ENCODE peak calls at places on chromosomes 5 and 9, in five cellular contexts. D is dorsolateral prefrontal cortex, U is lung, X is colonic mucosa, E is kidney. R is an unnamed sample.

GRCh38 chr5:109654455-109654854 is 35.3 kb upstream of the MAN2A1 start:
- DNase-seq in D (no peak), U (no peak), E (no peak), X (no peak), R (no peak)

GRCh38 chr9:2257530-2257929 is 242.4 kb downstream of the SMARCA2 start:
- DNase-seq in X (no peak), D (no peak), U (no peak), E (no peak), R (no peak)

GRCh38 chr5:93583799-93584530 is 943 bp downstream of the NR2F1 start:
- DNase-seq in E (peak; percentile 74), D (no peak), X (no peak), U (no peak), R (peak; percentile 58)

GRCh38 chr5:12691330-12691729 is 787.1 kb upstream of the CTNND2 start:
- DNase-seq in E (no peak), U (no peak), D (no peak), X (no peak), R (no peak)

GRCh38 chr9:77847626-77848025 is 184.0 kb downstream of the GNAQ start:
- DNase-seq in E (no peak), X (no peak), U (no peak), D (no peak), R (no peak)

GRCh38 chr5:44242791-44243190 is 146.4 kb downstream of the FGF10 start:
- DNase-seq in U (no peak), D (no peak), E (no peak), X (no peak), R (no peak)

GRCh38 chr5:36079200-36079761 is 12.6 kb upstream of the UGT3A2 start:
- DNase-seq in U (no peak), X (peak; percentile 28), E (no peak), D (no peak), R (no peak)

GRCh38 chr5:126100767-126101166 is 322.4 kb upstream of the GRAMD2B start:
- DNase-seq in E (no peak), X (no peak), U (no peak), D (no peak), R (no peak)

GRCh38 chr5:140114341-140115185 is 654 bp downstream of the PURA start:
- DNase-seq in U (peak; percentile 72), D (peak; percentile 27), X (peak; percentile 64), E (peak; percentile 90), R (peak; percentile 66)

GRCh38 chr9:81103597-81104471 is 585.5 kb downstream of the TLE1 start:
- DNase-seq in E (no peak), U (no peak), X (no peak), D (no peak), R (no peak)

GRCh38 chr9:132791699-132792240 is 86.3 kb downstream of the AK8 start:
- DNase-seq in U (no peak), E (no peak), D (no peak), X (no peak), R (peak; percentile 28)

GRCh38 chr5:6215891-6216290 is 162.5 kb downstream of the MED10 start:
- DNase-seq in X (no peak), U (no peak), D (no peak), E (no peak), R (no peak)

GRCh38 chr9:35350212-35350611 is 139.7 kb upstream of the RUSC2 start:
- DNase-seq in D (no peak), U (no peak), E (no peak), X (no peak), R (no peak)
- H3K27ac ChIP-seq in D (peak overlapping the region; percentile 48), U (peak overlapping the region; percentile 37), E (no peak overlapping the region), X (no peak overlapping the region), R (no peak overlapping the region)

DNA sequence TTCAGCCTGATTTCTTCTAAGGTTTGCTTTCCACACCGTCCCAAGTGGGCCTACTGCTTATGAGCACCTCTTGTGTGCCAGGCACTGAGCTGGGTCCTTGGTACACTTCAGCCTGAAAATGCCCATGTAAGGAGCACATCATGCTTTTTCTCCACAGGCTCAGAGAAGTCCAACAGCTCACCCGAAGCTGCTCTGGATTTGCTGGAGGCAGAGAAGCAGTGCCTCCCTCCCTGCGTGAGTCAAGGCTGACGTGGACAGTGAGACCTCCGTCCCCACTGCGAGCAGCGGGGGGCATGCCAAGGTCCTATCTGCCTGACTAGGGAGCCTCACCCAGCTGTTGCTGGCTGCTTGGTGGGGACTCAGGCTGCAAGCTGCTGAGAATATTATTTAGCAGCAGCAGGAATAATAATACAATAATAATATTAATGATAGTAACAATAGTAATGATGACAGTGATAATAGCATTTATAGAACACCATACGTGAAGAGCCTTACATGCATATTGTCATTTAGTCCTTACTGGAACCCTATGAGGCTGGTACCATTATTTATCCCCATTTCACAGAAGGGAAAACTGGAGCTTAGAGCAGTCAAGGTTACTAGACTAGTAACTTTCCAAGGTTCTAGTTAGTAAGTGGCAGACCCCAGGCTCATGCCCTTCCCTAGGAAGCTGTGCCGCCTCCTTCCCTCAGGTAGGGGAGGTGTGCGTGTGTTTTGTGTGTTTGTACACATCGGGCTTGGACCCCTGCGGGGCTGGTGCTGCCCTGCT is 194.7 kb downstream of the HSPA4 start:
- DNase-seq in E (no peak), X (no peak), U (no peak), D (no peak), R (no peak)
- H3K27ac ChIP-seq in E (no peak overlapping the region), X (no peak overlapping the region), U (no peak overlapping the region), D (no peak overlapping the region), R (no peak overlapping the region)

DNA sequence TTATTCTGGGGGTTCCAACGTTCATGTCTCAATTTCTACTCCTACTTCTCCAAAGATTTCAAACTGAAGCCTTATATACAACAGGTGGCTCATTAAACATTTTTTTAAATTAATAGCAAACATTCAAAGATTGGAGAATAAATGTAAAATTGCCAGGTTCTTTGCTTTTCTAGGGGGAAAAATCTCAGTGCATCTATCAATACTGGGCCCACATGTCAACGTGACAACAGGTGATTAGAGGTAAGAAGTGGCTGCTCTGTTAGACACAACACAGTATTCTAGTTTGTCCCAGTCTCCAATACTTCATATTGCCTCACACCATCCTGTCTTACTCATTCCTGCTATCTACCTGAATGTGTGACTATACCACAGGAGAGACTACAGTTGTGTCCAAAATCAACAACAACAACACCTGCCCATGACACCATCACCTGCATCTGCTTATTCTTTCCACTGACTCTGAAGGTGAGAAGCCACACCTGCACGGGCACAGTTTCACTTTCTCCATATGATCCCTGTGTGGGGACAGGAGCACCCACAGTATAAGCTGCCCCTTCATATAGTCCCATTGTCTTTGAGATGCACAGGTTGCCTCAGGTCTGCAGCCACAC is 110.2 kb downstream of the LHFPL2 start:
- DNase-seq in X (no peak), U (no peak), D (no peak), E (no peak), R (no peak)
- H3K27ac ChIP-seq in X (no peak overlapping the region), U (peak overlapping the region; percentile 15), D (peak overlapping the region; percentile 69), E (no peak overlapping the region), R (no peak overlapping the region)

GRCh38 chr5:31770157-31770556 is 131.2 kb downstream of the PDZD2 start:
- DNase-seq in D (no peak), E (no peak), U (no peak), X (no peak), R (no peak)

GRCh38 chr5:31771045-31771444 is 132.1 kb downstream of the PDZD2 start:
- DNase-seq in E (no peak), X (no peak), U (no peak), D (no peak), R (no peak)

GRCh38 chr5:31771500-31771899 is 132.6 kb downstream of the PDZD2 start:
- DNase-seq in X (no peak), E (no peak), D (no peak), U (no peak), R (no peak)

GRCh38 chr5:31776976-31777651 is 138.2 kb downstream of the PDZD2 start:
- DNase-seq in U (no peak), D (no peak), X (no peak), E (no peak), R (no peak)

DNA sequence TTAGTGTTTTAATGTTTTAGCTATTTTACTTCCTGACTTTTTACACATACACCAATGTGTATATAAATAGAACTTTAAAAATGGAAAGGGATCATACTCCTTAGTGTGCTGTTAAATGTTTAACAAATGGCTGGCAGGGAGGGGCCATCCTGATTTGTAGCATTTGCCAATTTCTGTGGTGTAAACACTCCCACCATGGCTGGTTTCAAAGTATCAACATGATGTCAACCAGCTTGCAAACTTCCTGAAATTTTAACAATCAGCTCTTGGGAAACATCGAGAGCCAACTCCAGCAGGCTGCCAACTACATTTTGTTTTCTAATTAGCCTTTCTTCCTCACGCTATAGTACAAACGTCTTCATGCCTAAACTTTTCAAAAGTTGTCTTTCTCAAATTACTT is 135.8 kb downstream of the PDZD2 start:
- DNase-seq in D (no peak), E (no peak), X (no peak), U (no peak), R (no peak)
- H3K27ac ChIP-seq in D (no peak overlapping the region), E (no peak overlapping the region), X (no peak overlapping the region), U (no peak overlapping the region), R (peak overlapping the region; percentile 54)

GRCh38 chr9:89375181-89375760 is 57.0 kb downstream of the SECISBP2 start:
- DNase-seq in X (peak; percentile 30), E (no peak), D (no peak), U (no peak), R (no peak)
- H3K27ac ChIP-seq in X (no peak overlapping the region), E (no peak overlapping the region), D (peak overlapping the region; percentile 17), U (no peak overlapping the region), R (no peak overlapping the region)

GRCh38 chr5:169922474-169922873 is 57.8 kb downstream of the INSYN2B start:
- DNase-seq in D (no peak), E (no peak), X (no peak), U (no peak), R (no peak)
- H3K27ac ChIP-seq in D (no peak overlapping the region), E (no peak overlapping the region), X (no peak overlapping the region), U (no peak overlapping the region), R (no peak overlapping the region)

DNA sequence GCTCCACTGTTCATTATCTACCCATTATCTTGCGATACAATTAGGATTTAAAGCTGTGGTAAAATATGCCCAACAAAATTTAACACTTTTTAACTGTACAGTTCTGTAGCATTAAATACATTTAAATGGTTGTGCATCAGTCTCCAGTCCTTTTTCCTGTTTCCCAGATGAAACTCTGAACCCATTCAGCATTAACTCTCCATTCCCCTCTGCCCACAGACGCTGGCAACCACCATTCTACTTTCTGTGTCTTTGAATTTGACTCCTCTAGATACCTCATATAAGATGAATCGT is 2.9 kb upstream of the TRIM7 start:
- DNase-seq in X (no peak), E (no peak), U (no peak), D (no peak), R (no peak)
- H3K27ac ChIP-seq in X (no peak overlapping the region), E (no peak overlapping the region), U (no peak overlapping the region), D (no peak overlapping the region), R (peak overlapping the region; percentile 88)

DNA sequence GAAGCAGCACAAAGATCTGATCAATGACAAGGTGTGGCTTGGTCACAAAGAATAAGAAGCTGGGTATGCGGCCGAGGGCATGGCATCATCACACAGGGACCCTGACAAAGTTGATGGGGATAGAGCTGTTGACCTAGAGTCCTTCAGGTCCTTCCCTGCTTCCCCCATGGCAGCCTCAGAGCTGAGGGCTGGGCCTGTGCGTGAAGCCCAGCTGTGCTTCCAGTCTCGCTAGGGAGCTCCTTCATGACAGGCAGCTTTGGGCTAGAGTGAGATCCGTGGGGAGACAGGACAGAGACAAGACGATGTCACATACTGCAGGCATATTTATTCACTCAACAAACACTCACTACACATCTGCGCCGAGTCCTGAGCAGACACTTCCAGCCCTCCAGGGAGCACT is 56.4 kb upstream of the NEURL1B start:
- DNase-seq in E (no peak), U (no peak), X (no peak), D (no peak), R (no peak)
- H3K27ac ChIP-seq in E (peak overlapping the region; percentile 83), U (peak overlapping the region; percentile 78), X (no peak overlapping the region), D (no peak overlapping the region), R (peak overlapping the region; percentile 73)